ENCODE peak calls at places on chromosomes 12 and 14, in five cellular contexts. O is T-cell; Y is CD8-positive, alpha-beta T cell; H is globus pallidus; C is EL. B is an unnamed sample.

GRCh38 chr12:98696036-98696646 is 51.1 kb downstream of the APAF1 start:
- DNase-seq in O (no peak), Y (no peak), H (no peak), C (no peak), B (peak; percentile 6)

GRCh38 chr12:59357811-59358210 is 238.0 kb upstream of the SLC16A7 start:
- DNase-seq in O (no peak), Y (no peak), H (no peak), C (peak; percentile 2), B (no peak)

GRCh38 chr12:20007331-20007730 is 361.0 kb upstream of the PDE3A start:
- DNase-seq in O (no peak), Y (no peak), H (no peak), C (peak; percentile 64), B (no peak)

GRCh38 chr14:93231129-93231979 is 24.3 kb downstream of the UBR7 start:
- DNase-seq in O (no peak), Y (no peak), H (peak; percentile 35), C (peak; percentile 59), B (no peak)

GRCh38 chr14:74962493-74962892 is 7.1 kb upstream of the PGF start:
- DNase-seq in O (no peak), Y (no peak), H (no peak), C (no peak), B (no peak)

GRCh38 chr12:29783773-29784666 is at the start of gene TMTC1:
- DNase-seq in O (no peak), Y (no peak), H (peak; percentile 72), C (peak; percentile 19), B (peak; percentile 76)

GRCh38 chr12:54560374-54560858 is 11.0 kb downstream of the PDE1B start:
- DNase-seq in O (peak; percentile 88), Y (peak; percentile 92), H (peak; percentile 93), C (peak; percentile 87), B (peak; percentile 11)

GRCh38 chr12:69024413-69024812 is 91.4 kb upstream of the CPM start:
- DNase-seq in O (no peak), Y (no peak), H (no peak), C (no peak), B (no peak)

GRCh38 chr12:85627584-85627983 is 208.6 kb downstream of the RASSF9 start:
- DNase-seq in O (no peak), Y (no peak), H (no peak), C (peak; percentile 80), B (no peak)

GRCh38 chr12:75865315-75865714 is 166.3 kb downstream of the PHLDA1 start:
- DNase-seq in O (no peak), Y (no peak), H (no peak), C (no peak), B (no peak)

B was measured in mesenchymal stem cell.